ENCODE peak calls at places on chromosomes 1 and 21, in four cellular contexts. One of them, this sample, is unnamed.

GRCh38 chr1:158071106-158071505 is 77.7 kb downstream of the KIRREL1 start:
- DNase-seq in GM12878: no peak
- DNase-seq in SK-N-SH: no peak
- DNase-seq in H1: no peak
- DNase-seq in this sample: no peak

GRCh38 chr1:179587336-179587735 is 4.3 kb upstream of the TDRD5 start:
- DNase-seq in GM12878: no peak
- DNase-seq in SK-N-SH: no peak
- DNase-seq in H1: no peak
- DNase-seq in this sample: no peak

GRCh38 chr1:234125283-234125682 is 220.8 kb downstream of the SLC35F3 start:
- DNase-seq in SK-N-SH: peak
- DNase-seq in GM12878: no peak
- DNase-seq in H1: peak
- DNase-seq in this sample: no peak

GRCh38 chr21:31255846-31256395 is 88.1 kb downstream of the TIAM1 start:
- DNase-seq in H1: no peak
- DNase-seq in GM12878: no peak
- DNase-seq in SK-N-SH: no peak
- DNase-seq in this sample: no peak

GRCh38 chr1:208598021-208598420 is 353.8 kb upstream of the PLXNA2 start:
- DNase-seq in SK-N-SH: no peak
- DNase-seq in H1: no peak
- DNase-seq in GM12878: no peak
- DNase-seq in this sample: no peak

GRCh38 chr1:16187748-16188401 is 24.6 kb downstream of the ARHGEF19 start:
- DNase-seq in SK-N-SH: peak
- DNase-seq in H1: peak
- DNase-seq in GM12878: no peak
- DNase-seq in this sample: peak

GRCh38 chr1:14873657-14874056 is 275.2 kb downstream of the KAZN start:
- DNase-seq in GM12878: no peak
- DNase-seq in H1: no peak
- DNase-seq in SK-N-SH: no peak
- DNase-seq in this sample: no peak

GRCh38 chr1:165883056-165883455 is 55.6 kb downstream of the UCK2 start:
- DNase-seq in H1: no peak
- DNase-seq in GM12878: no peak
- DNase-seq in SK-N-SH: no peak
- DNase-seq in this sample: no peak

GRCh38 chr1:117240547-117240946 is 29.8 kb upstream of the VTCN1 start:
- DNase-seq in H1: no peak
- DNase-seq in GM12878: no peak
- DNase-seq in SK-N-SH: no peak
- DNase-seq in this sample: no peak

GRCh38 chr1:202564958-202565497 is 145.2 kb downstream of the SYT2 start:
- DNase-seq in SK-N-SH: peak
- DNase-seq in H1: no peak
- DNase-seq in GM12878: no peak
- DNase-seq in this sample: no peak

GRCh38 chr1:215269955-215270354 is 187.4 kb downstream of the KCNK2 start:
- DNase-seq in GM12878: no peak
- DNase-seq in SK-N-SH: no peak
- DNase-seq in H1: peak
- DNase-seq in this sample: no peak

GRCh38 chr1:193036337-193037047 is 22.7 kb downstream of the UCHL5 start:
- DNase-seq in SK-N-SH: no peak
- DNase-seq in H1: no peak
- DNase-seq in GM12878: no peak
- DNase-seq in this sample: no peak

GRCh38 chr1:59173721-59174120 is 123.2 kb upstream of the FGGY start:
- DNase-seq in SK-N-SH: no peak
- DNase-seq in H1: no peak
- DNase-seq in GM12878: no peak
- DNase-seq in this sample: no peak

GRCh38 chr1:235910357-235911299 is 43.9 kb upstream of the LYST start:
- DNase-seq in H1: no peak
- DNase-seq in SK-N-SH: peak
- DNase-seq in GM12878: no peak
- DNase-seq in this sample: peak

GRCh38 chr21:38277501-38278111 is 20.8 kb downstream of the KCNJ15 start:
- DNase-seq in SK-N-SH: no peak
- DNase-seq in H1: no peak
- DNase-seq in GM12878: no peak
- DNase-seq in this sample: no peak

GRCh38 chr21:38284221-38284620 is 27.4 kb downstream of the KCNJ15 start:
- DNase-seq in GM12878: no peak
- DNase-seq in SK-N-SH: no peak
- DNase-seq in H1: no peak
- DNase-seq in this sample: no peak

GRCh38 chr21:38282921-38283320 is 26.1 kb downstream of the KCNJ15 start:
- DNase-seq in H1: no peak
- DNase-seq in GM12878: no peak
- DNase-seq in SK-N-SH: no peak
- DNase-seq in this sample: no peak

DNA sequence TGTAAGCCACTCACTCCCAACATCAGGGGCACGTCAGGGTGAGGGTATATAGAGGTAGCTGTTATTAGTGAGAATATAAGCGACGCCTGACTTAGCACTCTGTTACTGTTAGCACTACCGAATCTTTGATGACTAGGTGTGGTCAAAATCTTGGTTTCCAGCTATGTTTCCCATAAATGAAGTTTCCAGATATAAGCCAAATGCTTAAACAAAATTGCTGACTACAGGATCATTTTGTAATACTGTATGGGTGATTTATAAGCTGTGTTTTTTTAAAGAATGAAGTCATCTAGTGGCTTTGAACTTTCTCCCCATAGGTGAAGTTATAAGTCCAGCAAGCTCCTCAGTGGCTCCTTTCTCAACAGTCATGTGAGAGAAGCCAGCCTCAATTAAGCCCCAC is 23.7 kb downstream of the KCNJ15 start:
- DNase-seq in H1: no peak
- DNase-seq in GM12878: no peak
- DNase-seq in SK-N-SH: no peak
- DNase-seq in this sample: no peak
- TF ChIP-seq JUND in H1: no peak
- TF ChIP-seq JUND in GM12878: no peak
- TF ChIP-seq JUND in SK-N-SH: no peak
- TF ChIP-seq JUND in this sample: no peak

DNA sequence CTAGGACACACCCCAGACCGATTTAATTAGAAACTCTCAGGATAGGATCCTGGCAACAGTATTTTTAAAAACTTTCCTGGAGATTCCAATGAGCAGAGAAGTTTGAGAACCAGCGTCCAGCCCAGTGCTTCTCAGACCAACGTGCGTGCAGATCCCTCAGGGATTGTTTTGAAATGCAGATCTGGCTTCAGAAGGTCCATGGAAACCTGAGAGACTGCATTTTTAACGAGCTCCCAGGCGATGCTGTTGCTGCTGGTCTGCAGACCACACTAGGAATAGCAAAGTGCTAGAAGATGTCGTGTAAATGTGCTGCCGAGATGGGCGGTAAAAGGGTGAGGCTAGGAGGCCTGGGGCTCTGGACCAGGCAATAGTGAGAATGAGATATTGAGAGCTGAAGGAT is 18.4 kb upstream of the CASQ1 start:
- DNase-seq in GM12878: no peak
- DNase-seq in SK-N-SH: no peak
- DNase-seq in H1: no peak
- DNase-seq in this sample: no peak
- TF ChIP-seq JUND in GM12878: no peak
- TF ChIP-seq JUND in SK-N-SH: no peak
- TF ChIP-seq JUND in H1: no peak
- TF ChIP-seq JUND in this sample: no peak

GRCh38 chr1:159937014-159937750 is 8.2 kb downstream of the IGSF9 start:
- DNase-seq in GM12878: no peak
- DNase-seq in H1: no peak
- DNase-seq in SK-N-SH: no peak
- DNase-seq in this sample: no peak

GRCh38 chr1:159935719-159936283 is 9.6 kb downstream of the IGSF9 start:
- DNase-seq in GM12878: no peak
- DNase-seq in SK-N-SH: no peak
- DNase-seq in H1: no peak
- DNase-seq in this sample: peak

GRCh38 chr1:159935305-159935704 is 10.0 kb upstream of the TAGLN2 start:
- DNase-seq in GM12878: no peak
- DNase-seq in H1: no peak
- DNase-seq in SK-N-SH: no peak
- DNase-seq in this sample: no peak

GRCh38 chr1:159938221-159938852 is 7.1 kb downstream of the IGSF9 start:
- DNase-seq in H1: no peak
- DNase-seq in GM12878: no peak
- DNase-seq in SK-N-SH: no peak
- DNase-seq in this sample: no peak

GRCh38 chr1:159936284-159936904 is 9.0 kb downstream of the IGSF9 start:
- DNase-seq in GM12878: no peak
- DNase-seq in SK-N-SH: peak
- DNase-seq in H1: peak
- DNase-seq in this sample: peak
- TF ChIP-seq JUND in GM12878: no peak
- TF ChIP-seq JUND in SK-N-SH: no peak
- TF ChIP-seq JUND in H1: peak
- TF ChIP-seq JUND in this sample: no peak

GRCh38 chr21:42850866-42851391 is 28.4 kb downstream of the WDR4 start:
- DNase-seq in SK-N-SH: peak
- DNase-seq in H1: peak
- DNase-seq in GM12878: no peak
- DNase-seq in this sample: peak
- TF ChIP-seq JUND in SK-N-SH: no peak
- TF ChIP-seq JUND in H1: no peak
- TF ChIP-seq JUND in GM12878: no peak
- TF ChIP-seq JUND in this sample: no peak

DNA sequence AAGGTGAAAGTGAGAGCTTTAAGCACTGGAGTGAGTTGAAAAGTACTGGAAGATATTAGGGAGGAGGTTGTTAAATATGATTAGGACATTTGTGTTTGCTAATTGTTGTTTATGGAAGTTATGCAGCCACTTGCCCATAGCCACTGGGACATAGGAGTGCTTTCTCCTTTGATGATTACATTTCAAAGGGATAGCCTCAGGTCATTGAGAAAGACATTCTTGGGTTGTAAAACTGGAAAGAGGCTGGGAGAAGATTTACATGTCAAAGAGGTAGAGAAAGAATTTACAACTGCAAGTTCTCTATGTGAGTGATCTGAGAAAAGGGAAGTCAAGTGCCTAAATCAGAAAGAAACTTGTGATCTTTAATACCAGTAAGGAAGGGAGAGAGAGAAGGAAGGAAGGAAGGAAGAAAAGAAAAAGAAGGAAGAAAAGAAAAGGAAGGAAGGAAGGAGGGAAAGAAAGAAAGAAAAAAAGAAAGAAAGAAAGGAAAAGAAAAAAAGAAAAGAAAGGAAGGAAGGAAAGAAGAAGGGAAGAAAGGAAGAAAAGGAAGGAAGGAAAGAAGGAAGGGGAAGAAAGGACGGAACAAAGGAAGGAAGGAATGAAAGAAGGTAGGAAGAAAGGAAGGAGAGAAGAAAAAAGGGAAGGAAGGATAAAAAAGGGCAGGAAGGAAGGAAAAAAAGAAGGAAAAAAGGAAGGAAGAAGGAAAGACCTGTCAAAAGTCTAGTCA is 284.6 kb upstream of the DPYD start:
- DNase-seq in H1: no peak
- DNase-seq in GM12878: no peak
- DNase-seq in SK-N-SH: no peak
- DNase-seq in this sample: no peak
- TF ChIP-seq JUND in H1: no peak
- TF ChIP-seq JUND in GM12878: no peak
- TF ChIP-seq JUND in SK-N-SH: no peak
- TF ChIP-seq JUND in this sample: no peak

GRCh38 chr1:81670997-81671396 is 129.7 kb upstream of the ADGRL2 start:
- DNase-seq in H1: no peak
- DNase-seq in SK-N-SH: no peak
- DNase-seq in GM12878: no peak
- DNase-seq in this sample: no peak

GRCh38 chr1:81672766-81673165 is 128.0 kb upstream of the ADGRL2 start:
- DNase-seq in GM12878: no peak
- DNase-seq in SK-N-SH: no peak
- DNase-seq in H1: no peak
- DNase-seq in this sample: no peak

GRCh38 chr1:81664341-81664740 is 136.4 kb upstream of the ADGRL2 start:
- DNase-seq in SK-N-SH: no peak
- DNase-seq in H1: no peak
- DNase-seq in GM12878: no peak
- DNase-seq in this sample: no peak

GRCh38 chr1:81666586-81666985 is 134.1 kb upstream of the ADGRL2 start:
- DNase-seq in SK-N-SH: no peak
- DNase-seq in GM12878: no peak
- DNase-seq in H1: no peak
- DNase-seq in this sample: no peak

GRCh38 chr1:81670286-81670685 is 130.4 kb upstream of the ADGRL2 start:
- DNase-seq in SK-N-SH: peak
- DNase-seq in GM12878: no peak
- DNase-seq in H1: no peak
- DNase-seq in this sample: no peak
- TF ChIP-seq JUND in SK-N-SH: no peak
- TF ChIP-seq JUND in GM12878: no peak
- TF ChIP-seq JUND in H1: no peak
- TF ChIP-seq JUND in this sample: no peak

GRCh38 chr1:244863491-244864252 is 671 bp downstream of the HNRNPU start:
- DNase-seq in H1: no peak
- DNase-seq in SK-N-SH: peak
- DNase-seq in GM12878: no peak
- DNase-seq in this sample: no peak
- TF ChIP-seq JUND in H1: no peak
- TF ChIP-seq JUND in SK-N-SH: no peak
- TF ChIP-seq JUND in GM12878: no peak
- TF ChIP-seq JUND in this sample: no peak

GRCh38 chr1:52112489-52112888 is 29.4 kb upstream of the ZFYVE9 start:
- DNase-seq in H1: peak
- DNase-seq in SK-N-SH: no peak
- DNase-seq in GM12878: no peak
- DNase-seq in this sample: no peak

DNA sequence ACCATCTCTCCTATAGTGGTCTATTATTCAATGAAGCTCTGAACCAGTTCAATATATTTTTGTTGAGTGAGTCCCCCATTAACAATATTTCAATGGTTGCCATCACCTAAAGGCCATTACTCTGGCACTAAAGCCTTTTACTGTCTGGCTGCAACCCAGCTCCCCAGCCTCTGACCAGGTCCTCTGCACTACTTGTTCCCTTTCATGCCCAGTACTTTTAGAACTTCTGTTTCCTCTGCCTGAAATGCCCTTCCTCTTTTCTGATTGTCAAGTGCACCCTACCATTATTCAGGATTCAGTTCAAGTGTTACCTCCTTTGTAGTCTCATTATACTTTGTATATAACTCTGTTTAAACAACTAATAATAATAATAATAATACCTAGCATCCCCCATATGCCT is 30.4 kb upstream of the ZFYVE9 start:
- DNase-seq in SK-N-SH: no peak
- DNase-seq in H1: no peak
- DNase-seq in GM12878: no peak
- DNase-seq in this sample: no peak
- TF ChIP-seq JUND in SK-N-SH: no peak
- TF ChIP-seq JUND in H1: no peak
- TF ChIP-seq JUND in GM12878: no peak
- TF ChIP-seq JUND in this sample: no peak

This sample was measured in T47D.